ENCODE peak calls at places on chromosomes 6 and 20, in five cellular contexts. Q is psoas muscle; G is CD4-positive, alpha-beta T cell; A is tibial artery; B is H9. V is an unnamed sample.

GRCh38 chr20:50930139-50931047 is 844 bp downstream of the ADNP start:
- DNase-seq in Q (peak), G (peak), A (peak), B (no peak), V (peak)

GRCh38 chr6:69867075-69867911 is 937 bp downstream of the COL19A1 start:
- DNase-seq in Q (peak), G (peak), A (peak), B (peak), V (peak)

GRCh38 chr6:17725083-17725482 is 18.4 kb upstream of the NUP153 start:
- DNase-seq in Q (no peak), G (no peak), A (peak), B (peak), V (no peak)

GRCh38 chr6:2876210-2877056 is 26.7 kb downstream of the SERPINB9 start:
- DNase-seq in Q (peak), G (no peak), A (peak), B (no peak), V (peak)

GRCh38 chr6:162852810-162853577 is 125.2 kb downstream of the PACRG start:
- DNase-seq in Q (no peak), G (no peak), A (no peak), B (no peak), V (no peak)

GRCh38 chr6:89386917-89387491 is 25.1 kb downstream of the RRAGD start:
- DNase-seq in Q (no peak), G (no peak), A (no peak), B (no peak), V (no peak)

GRCh38 chr6:168043193-168043847 is 35.7 kb downstream of the FRMD1 start:
- DNase-seq in Q (no peak), G (no peak), A (no peak), B (no peak), V (peak)

GRCh38 chr6:4487538-4487937 is 288.7 kb upstream of the CDYL start:
- DNase-seq in Q (no peak), G (no peak), A (no peak), B (peak), V (no peak)

GRCh38 chr6:34526241-34526972 is 29.7 kb downstream of the SPDEF start:
- DNase-seq in Q (peak), G (no peak), A (peak), B (no peak), V (no peak)

GRCh38 chr6:48883116-48883515 is 579.9 kb downstream of the MMUT start:
- DNase-seq in Q (no peak), G (no peak), A (no peak), B (no peak), V (no peak)

GRCh38 chr6:52306972-52307849 is 22.7 kb upstream of the MCM3 start:
- DNase-seq in Q (no peak), G (no peak), A (no peak), B (peak), V (no peak)

GRCh38 chr6:3882865-3883264 is 33.7 kb downstream of the FAM50B start:
- DNase-seq in Q (no peak), G (no peak), A (peak), B (no peak), V (no peak)

GRCh38 chr6:2900221-2900807 is 2.8 kb downstream of the SERPINB9 start:
- DNase-seq in Q (no peak), G (no peak), A (no peak), B (peak), V (no peak)

GRCh38 chr6:45681860-45682488 is 304.2 kb upstream of the SUPT3H start:
- DNase-seq in Q (no peak), G (no peak), A (no peak), B (no peak), V (no peak)

GRCh38 chr20:58691405-58691772 is 1.2 kb upstream of the NPEPL1 start:
- DNase-seq in Q (no peak), G (no peak), A (no peak), B (peak), V (no peak)
- H3K27ac ChIP-seq in Q (peak), G (no peak), A (peak), B (no peak), V (no peak)

GRCh38 chr6:7332090-7332745 is 19.2 kb upstream of the SSR1 start:
- DNase-seq in Q (no peak), G (no peak), A (no peak), B (no peak), V (no peak)
- H3K27ac ChIP-seq in Q (no peak), G (no peak), A (no peak), B (no peak), V (no peak)

GRCh38 chr6:112330071-112330876 is 16.9 kb upstream of the RFPL4B start:
- DNase-seq in Q (no peak), G (no peak), A (no peak), B (no peak), V (no peak)
- H3K27ac ChIP-seq in Q (no peak), G (no peak), A (no peak), B (no peak), V (no peak)

DNA sequence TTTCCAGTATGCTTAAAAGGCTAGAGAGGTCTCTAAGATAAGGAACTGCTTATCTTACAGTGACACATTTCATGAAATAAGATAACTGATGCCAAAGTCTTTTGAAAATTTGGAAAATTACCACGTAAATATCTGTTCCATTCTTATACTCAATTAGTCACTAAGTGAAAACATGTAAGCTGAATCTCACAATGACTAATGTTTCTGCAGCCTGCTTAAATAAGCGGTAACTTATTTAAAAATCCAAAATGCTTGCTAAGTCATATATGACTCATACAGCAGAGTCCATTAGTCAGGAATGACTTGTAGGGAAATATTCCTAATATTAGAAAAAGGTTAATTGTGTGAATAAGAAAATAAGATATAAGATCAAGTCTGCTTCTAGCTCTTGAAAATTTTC is 27.8 kb upstream of the LGSN start:
- DNase-seq in Q (no peak), G (no peak), A (no peak), B (no peak), V (no peak)
- H3K27ac ChIP-seq in Q (no peak), G (no peak), A (no peak), B (no peak), V (no peak)

GRCh38 chr6:33425668-33426577 is 6.1 kb downstream of the SYNGAP1 start:
- DNase-seq in Q (peak), G (peak), A (peak), B (peak), V (peak)
- H3K27ac ChIP-seq in Q (peak), G (peak), A (peak), B (no peak), V (peak)

DNA sequence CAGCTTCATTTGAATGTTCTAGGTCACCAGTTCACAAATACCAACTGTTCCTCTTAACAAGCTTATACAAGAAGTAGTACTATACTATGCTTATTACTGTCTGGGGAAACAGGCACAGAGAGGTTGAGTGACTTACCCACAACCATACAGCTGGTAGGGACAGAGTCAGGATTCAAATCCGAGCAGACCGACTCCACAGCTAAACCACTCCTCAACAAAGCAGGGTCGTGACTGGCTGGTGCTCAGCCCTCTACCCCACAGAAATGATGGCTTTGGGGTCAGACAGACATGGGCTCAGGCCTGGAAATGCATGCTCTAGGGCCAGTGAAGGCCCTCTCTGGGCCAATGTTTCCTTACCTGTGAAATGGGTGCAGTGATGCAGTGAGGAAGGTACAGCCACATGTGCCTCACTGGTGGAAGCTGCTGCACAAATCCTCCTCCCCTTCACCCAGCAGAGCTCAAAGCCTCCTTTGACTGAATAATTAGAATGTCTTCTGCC is 63.6 kb downstream of the MRPL14 start:
- DNase-seq in Q (no peak), G (no peak), A (no peak), B (no peak), V (no peak)
- H3K27ac ChIP-seq in Q (peak), G (no peak), A (no peak), B (no peak), V (peak)